ENCODE peak calls at places on chromosomes 11 and 22, in eight cellular contexts. M is CD8-positive, alpha-beta memory T cell; R is AG04450; G is Peyer's patch; I is transverse colon; U is hepatocyte; A is H1; P is neuronal stem cell. K is an unnamed sample. For H3K27me3 and H3K9me3, the result is how much of the 10 kb centered on the place peaks cover.

GRCh38 chr11:34960277-34960676 is 43.9 kb downstream of the PDHX start:
- DNase-seq in M (no peak), R (no peak), G (no peak), I (no peak), U (no peak), A (no peak), P (no peak), K (no peak)

GRCh38 chr11:22582011-22582410 is 43.6 kb downstream of the FANCF start:
- DNase-seq in M (no peak), R (no peak), G (no peak), I (no peak), U (no peak), A (no peak), P (no peak), K (no peak)

GRCh38 chr11:65425105-65425970 is 2.7 kb downstream of the NEAT1 start:
- DNase-seq in M (peak), R (no peak), G (peak), I (peak), U (no peak), A (no peak), P (no peak), K (no peak)

GRCh38 chr11:135004495-135004894 is 592.5 kb upstream of the B3GAT1 start:
- DNase-seq in M (no peak), R (no peak), G (no peak), I (no peak), U (no peak), A (no peak), P (no peak), K (no peak)

GRCh38 chr11:79054636-79055035 is 386.2 kb downstream of the TENM4 start:
- DNase-seq in M (no peak), R (peak), G (no peak), I (no peak), U (no peak), A (no peak), P (no peak), K (no peak)

GRCh38 chr22:24834845-24835570 is 29.0 kb downstream of the SGSM1 start:
- DNase-seq in M (no peak), R (no peak), G (no peak), I (no peak), U (peak), A (peak), P (no peak), K (no peak)

GRCh38 chr22:31846161-31847115 is 92.6 kb downstream of the DEPDC5 start:
- DNase-seq in M (no peak), R (peak), G (no peak), I (no peak), U (no peak), A (no peak), P (no peak), K (no peak)

GRCh38 chr11:3128356-3129180 is 36.5 kb downstream of the OSBPL5 start:
- DNase-seq in M (no peak), R (no peak), G (no peak), I (no peak), U (no peak), A (no peak), P (no peak), K (peak)

GRCh38 chr22:36117053-36117554 is 43.5 kb downstream of the APOL3 start:
- DNase-seq in M (no peak), R (no peak), G (no peak), I (no peak), U (no peak), A (no peak), P (no peak), K (no peak)

GRCh38 chr22:24305260-24305692 is 34.6 kb downstream of the SPECC1L start:
- DNase-seq in M (no peak), R (no peak), G (no peak), I (no peak), U (no peak), A (no peak), P (no peak), K (no peak)

GRCh38 chr11:47308050-47308823 is 38.3 kb downstream of the MADD start:
- DNase-seq in M (no peak), R (no peak), G (no peak), I (no peak), U (no peak), A (no peak), P (peak), K (peak)

GRCh38 chr11:114358711-114359110 is 41.6 kb downstream of the C11orf71 start:
- DNase-seq in M (no peak), R (no peak), G (no peak), I (no peak), U (no peak), A (no peak), P (no peak), K (no peak)

GRCh38 chr22:44930711-44931035 is 79.1 kb downstream of the PHF21B start:
- DNase-seq in M (no peak), R (no peak), G (no peak), I (no peak), U (no peak), A (no peak), P (no peak), K (no peak)

GRCh38 chr22:42080287-42080686 is 787 bp downstream of the SMDT1 start:
- DNase-seq in M (no peak), R (no peak), G (peak), I (peak), U (peak), A (no peak), P (no peak), K (no peak)

GRCh38 chr11:65814131-65814959 is 19.4 kb upstream of the SNX32 start:
- DNase-seq in M (no peak), R (no peak), G (no peak), I (no peak), U (no peak), A (no peak), P (no peak), K (no peak)

GRCh38 chr11:1397146-1397861 is 7.6 kb downstream of the BRSK2 start:
- DNase-seq in M (no peak), R (no peak), G (no peak), I (no peak), U (no peak), A (no peak), P (no peak), K (no peak)

GRCh38 chr22:40276877-40277823 is 69.2 kb upstream of the ADSL start:
- DNase-seq in M (no peak), R (no peak), G (no peak), I (no peak), U (no peak), A (no peak), P (no peak), K (no peak)

GRCh38 chr22:36797988-36798670 is 18.7 kb downstream of the PVALB start:
- DNase-seq in M (no peak), R (no peak), G (peak), I (no peak), U (no peak), A (no peak), P (peak), K (no peak)

GRCh38 chr22:23772315-23773246 is at the start of gene MMP11:
- DNase-seq in M (peak), R (no peak), G (peak), I (peak), U (peak), A (peak), P (no peak), K (no peak)

GRCh38 chr22:33470456-33470855 is 412.3 kb upstream of the SYN3 start:
- DNase-seq in M (no peak), R (no peak), G (no peak), I (no peak), U (no peak), A (no peak), P (no peak), K (no peak)

GRCh38 chr11:69234171-69234570 is 59.8 kb upstream of the MYEOV start:
- DNase-seq in M (no peak), R (no peak), G (no peak), I (no peak), U (no peak), A (no peak), P (no peak), K (peak)

DNA sequence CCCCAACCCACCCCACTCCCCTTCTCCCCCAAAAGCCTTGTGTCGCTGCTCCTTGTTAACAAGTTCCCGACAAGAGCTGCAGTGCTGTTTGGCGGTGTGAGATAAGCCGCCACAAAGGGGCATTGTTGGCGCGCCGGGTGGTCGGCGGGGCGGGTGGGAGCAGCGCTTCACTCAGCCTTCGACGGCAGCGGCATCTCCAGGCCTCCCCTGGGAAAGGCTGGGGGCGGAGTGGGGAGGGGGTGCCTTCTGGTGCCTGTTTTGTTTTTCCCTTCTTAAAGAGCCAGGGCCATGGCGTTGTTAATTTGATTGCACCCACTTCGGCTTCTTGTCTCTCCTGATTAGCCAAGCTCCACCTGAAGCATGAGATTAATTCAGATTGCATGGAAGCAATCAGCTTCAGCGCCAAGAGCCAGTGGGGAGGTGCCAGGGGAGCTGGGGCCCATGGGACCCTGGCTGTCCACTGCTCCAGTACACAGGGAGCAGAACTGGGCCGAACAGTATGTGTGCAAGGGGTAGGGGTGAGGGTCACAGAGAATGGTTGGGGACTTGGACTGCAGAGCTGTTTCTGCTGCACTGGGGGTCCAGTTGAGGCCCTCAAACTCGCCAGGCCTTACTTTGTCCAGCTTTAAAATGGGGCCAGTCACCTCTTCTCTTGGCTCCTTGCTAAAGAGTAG is 165.1 kb downstream of the CEP164 start:
- DNase-seq in M (no peak), R (no peak), G (no peak), I (no peak), U (no peak), A (peak), P (peak), K (no peak)
- H3K27me3 ChIP-seq in M (under half), R (under half), G (under half), I (under half), U (under half), A (under half), P (half or more), K (under half)

GRCh38 chr22:48624401-48624800 is 1203.3 kb downstream of the BRD1 start:
- DNase-seq in M (no peak), R (no peak), G (no peak), I (no peak), U (no peak), A (no peak), P (no peak), K (no peak)
- H3K9me3 ChIP-seq in M (under half), R (half or more), G (under half), I (under half), U (under half), A (under half), P (under half), K (under half)

DNA sequence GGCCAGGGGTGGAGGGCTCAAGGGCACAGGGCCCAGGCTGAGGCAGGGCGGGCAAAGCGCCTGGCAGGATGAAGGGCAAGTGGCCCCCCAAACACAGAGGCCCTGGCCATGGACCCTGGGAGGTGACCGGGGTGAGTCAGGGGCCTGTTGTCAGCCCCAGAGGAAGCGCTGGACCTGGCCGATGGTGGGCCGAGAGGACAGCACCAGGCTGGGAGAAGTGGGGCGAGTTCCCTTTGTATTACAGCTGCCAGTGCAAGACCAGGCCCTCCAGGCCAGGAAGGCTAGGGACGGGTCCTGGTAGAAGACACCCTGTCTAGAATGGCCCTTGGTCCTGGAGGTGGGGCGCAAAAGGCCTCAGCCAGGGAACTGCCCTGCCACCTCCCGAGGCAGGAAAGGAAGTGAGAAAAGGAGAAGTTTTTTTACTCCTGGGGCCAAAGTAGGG is 12.8 kb downstream of the CXCR5 start:
- DNase-seq in M (no peak), R (no peak), G (no peak), I (peak), U (no peak), A (no peak), P (no peak), K (no peak)
- H3K27me3 ChIP-seq in M (under half), R (under half), G (under half), I (under half), U (under half), A (under half), P (under half), K (under half)

GRCh38 chr11:17368551-17368950 is 17.0 kb downstream of the NCR3LG1 start:
- DNase-seq in M (no peak), R (no peak), G (no peak), I (no peak), U (no peak), A (no peak), P (no peak), K (no peak)
- H3K9me3 ChIP-seq in M (under half), R (under half), G (under half), I (under half), U (under half), A (under half), P (under half), K (under half)

DNA sequence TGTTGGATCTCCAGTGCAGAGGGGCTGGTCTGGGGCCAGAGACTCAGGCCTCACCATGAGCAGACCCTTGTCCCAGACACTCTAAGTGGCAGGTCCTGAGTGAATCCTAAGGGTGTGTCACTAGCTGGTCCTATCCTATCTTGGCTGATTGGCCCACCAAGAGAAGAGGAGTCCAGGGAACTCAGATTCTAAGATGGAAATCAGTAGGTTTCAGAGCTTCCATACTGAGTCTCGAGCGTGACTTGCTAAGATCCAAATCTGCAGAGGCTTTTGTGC is 10.9 kb downstream of the POU2AF1 start:
- DNase-seq in M (no peak), R (no peak), G (no peak), I (no peak), U (no peak), A (peak), P (no peak), K (no peak)
- H3K27me3 ChIP-seq in M (under half), R (under half), G (under half), I (under half), U (under half), A (under half), P (under half), K (under half)

GRCh38 chr22:19793161-19793560 is 32.6 kb downstream of the TBX1 start:
- DNase-seq in M (no peak), R (no peak), G (no peak), I (no peak), U (no peak), A (no peak), P (no peak), K (no peak)
- H3K9me3 ChIP-seq in M (under half), R (under half), G (under half), I (under half), U (under half), A (under half), P (under half), K (under half)

GRCh38 chr22:45931042-45931441 is 45.9 kb downstream of the WNT7B start:
- DNase-seq in M (no peak), R (no peak), G (no peak), I (no peak), U (no peak), A (no peak), P (no peak), K (no peak)
- H3K27me3 ChIP-seq in M (under half), R (under half), G (under half), I (under half), U (under half), A (under half), P (under half), K (under half)

DNA sequence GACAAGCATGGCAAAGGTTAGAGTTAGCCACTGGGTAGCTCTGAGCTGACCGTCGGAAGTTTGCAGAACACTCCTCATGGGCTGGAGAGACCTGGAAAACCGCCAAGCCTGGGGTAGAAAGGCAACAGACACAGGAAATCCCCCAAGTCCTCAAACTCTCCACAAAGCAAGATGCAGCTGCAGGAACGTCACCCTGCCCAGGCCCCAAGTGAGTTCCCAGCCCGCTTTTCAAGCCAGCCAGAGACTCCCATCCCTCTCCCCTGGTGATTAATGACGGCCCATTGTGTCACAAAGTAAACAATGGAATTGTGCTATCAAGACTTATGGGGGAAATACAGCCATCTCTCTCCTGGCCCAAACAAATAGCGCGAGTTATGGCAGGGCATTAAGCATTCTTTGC is 633.0 kb downstream of the TBC1D22A start:
- DNase-seq in M (no peak), R (no peak), G (no peak), I (no peak), U (no peak), A (no peak), P (no peak), K (no peak)
- H3K9me3 ChIP-seq in M (under half), R (under half), G (under half), I (under half), U (under half), A (half or more), P (half or more), K (under half)

DNA sequence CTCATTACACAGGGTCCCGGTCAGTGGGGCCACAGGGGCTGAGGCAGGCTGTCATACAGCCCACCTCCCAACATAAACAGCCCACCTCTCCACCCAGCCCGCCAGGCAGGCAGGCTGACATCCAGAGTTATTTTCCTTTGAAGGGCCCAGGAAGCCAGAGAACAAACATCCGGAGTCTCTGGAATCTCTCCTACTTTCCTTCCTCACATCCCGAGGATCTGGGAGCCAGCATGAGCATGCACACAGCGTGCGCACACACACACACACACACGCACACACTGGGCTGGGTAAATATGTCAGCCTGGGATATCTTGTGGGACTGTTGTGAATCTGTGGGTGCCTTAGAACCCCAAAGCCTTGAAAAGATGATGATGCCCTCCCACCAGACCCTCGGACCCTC is 55.4 kb downstream of the PDE2A start:
- DNase-seq in M (no peak), R (no peak), G (no peak), I (no peak), U (no peak), A (no peak), P (no peak), K (no peak)
- H3K27me3 ChIP-seq in M (under half), R (half or more), G (under half), I (under half), U (under half), A (under half), P (half or more), K (under half)

GRCh38 chr22:47616396-47617020 is 854.1 kb downstream of the TBC1D22A start:
- DNase-seq in M (no peak), R (no peak), G (no peak), I (no peak), U (no peak), A (no peak), P (no peak), K (no peak)

GRCh38 chr22:47615051-47615450 is 852.6 kb downstream of the TBC1D22A start:
- DNase-seq in M (no peak), R (no peak), G (no peak), I (no peak), U (no peak), A (no peak), P (no peak), K (peak)

GRCh38 chr22:47618180-47618579 is 855.7 kb downstream of the TBC1D22A start:
- DNase-seq in M (no peak), R (no peak), G (no peak), I (no peak), U (no peak), A (no peak), P (no peak), K (peak)

GRCh38 chr22:47618611-47619010 is 856.2 kb downstream of the TBC1D22A start:
- DNase-seq in M (no peak), R (no peak), G (no peak), I (no peak), U (no peak), A (no peak), P (no peak), K (no peak)

DNA sequence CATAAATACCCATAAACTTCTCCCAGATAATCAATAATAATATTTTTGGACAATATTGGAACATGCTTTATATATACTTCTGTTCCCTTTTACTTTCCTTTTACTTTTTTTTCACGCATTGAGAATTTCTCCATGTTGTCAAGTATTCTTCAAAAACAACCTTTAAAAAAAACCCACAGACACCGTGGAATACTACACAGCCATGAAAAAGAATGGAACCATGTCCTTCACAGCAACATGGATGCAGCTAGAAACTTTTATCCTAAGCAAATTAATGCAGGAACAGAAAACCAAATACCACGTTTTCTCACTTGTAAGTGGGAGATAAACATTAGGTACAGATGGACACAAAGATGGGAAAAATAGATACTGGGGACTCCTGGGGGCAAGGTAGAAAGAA is 854.7 kb downstream of the TBC1D22A start:
- DNase-seq in M (no peak), R (no peak), G (no peak), I (no peak), U (no peak), A (no peak), P (no peak), K (no peak)
- H3K9me3 ChIP-seq in M (under half), R (half or more), G (under half), I (under half), U (under half), A (under half), P (under half), K (under half)